ENCODE peak calls at places on chromosomes 1 and 21, in five cellular contexts. F is A549; G is sigmoid colon; K is natural killer cell; T is effector CD4-positive, alpha-beta T cell. I is an unnamed sample.

GRCh38 chr21:41187537-41188025 is 19.6 kb downstream of the BACE2 start:
- DNase-seq in K (no peak), T (no peak), G (no peak), F (no peak), I (no peak)

GRCh38 chr1:186957339-186957738 is 128.6 kb downstream of the PLA2G4A start:
- DNase-seq in G (no peak), K (no peak), F (no peak), T (no peak), I (no peak)

GRCh38 chr1:65002508-65003315 is 36.4 kb upstream of the JAK1 start:
- DNase-seq in F (peak; percentile 63), K (peak; percentile 85), T (peak; percentile 72), G (peak; percentile 98), I (peak; percentile 91)

GRCh38 chr1:68197891-68198290 is 34.4 kb downstream of the WLS start:
- DNase-seq in F (peak; percentile 28), T (no peak), G (no peak), K (no peak), I (no peak)

GRCh38 chr1:55317263-55317662 is 102.1 kb upstream of the USP24 start:
- DNase-seq in G (no peak), T (no peak), K (no peak), F (no peak), I (peak; percentile 35)

GRCh38 chr1:187203257-187203656 is 374.5 kb downstream of the PLA2G4A start:
- DNase-seq in G (no peak), F (peak; percentile 3), K (no peak), T (no peak), I (no peak)

GRCh38 chr1:97524211-97524610 is 396.6 kb downstream of the DPYD start:
- DNase-seq in G (no peak), T (no peak), F (no peak), K (no peak), I (no peak)

GRCh38 chr21:45154511-45155508 is 80.4 kb downstream of the ADARB1 start:
- DNase-seq in K (no peak), T (no peak), F (no peak), G (peak; percentile 81), I (peak; percentile 74)

GRCh38 chr1:54968581-54968980 is 11.8 kb upstream of the TMEM61 start:
- DNase-seq in G (no peak), K (no peak), F (no peak), T (no peak), I (peak; percentile 7)

GRCh38 chr1:116356067-116356466 is 17.0 kb upstream of the ATP1A1 start:
- DNase-seq in G (no peak), F (no peak), T (no peak), K (no peak), I (no peak)

GRCh38 chr1:15261155-15262002 is 14.4 kb downstream of the FHAD1 start:
- DNase-seq in G (peak; percentile 71), K (peak; percentile 25), T (no peak), F (no peak), I (peak; percentile 47)

GRCh38 chr1:7962011-7962335 is 462 bp downstream of the PARK7 start:
- DNase-seq in K (no peak), F (no peak), T (peak; percentile 20), G (no peak), I (no peak)

GRCh38 chr1:177858222-177858894 is 111.5 kb downstream of the SEC16B start:
- DNase-seq in T (no peak), K (no peak), F (no peak), G (no peak), I (no peak)

GRCh38 chr1:18870325-18870865 is 10.9 kb upstream of the TAS1R2 start:
- DNase-seq in G (no peak), F (no peak), T (no peak), K (no peak), I (no peak)

GRCh38 chr1:236623371-236624166 is 19.3 kb upstream of the HEATR1 start:
- DNase-seq in G (no peak), F (no peak), T (no peak), K (no peak), I (no peak)

I was measured in endodermal cell.